ENCODE peak calls at places on chromosomes 13 and 19, in five cellular contexts. J is hepatic stellate cell, E is tibial artery, L is astrocyte of the hippocampus, Y is amygdala. I is an unnamed sample.

GRCh38 chr19:29598496-29598895 is 7.6 kb upstream of the POP4 start:
- DNase-seq in J (no peak), E (peak), L (no peak), Y (no peak), I (no peak)

GRCh38 chr13:76758257-76758656 is 127.9 kb downstream of the KCTD12 start:
- DNase-seq in J (no peak), E (no peak), L (no peak), Y (no peak), I (no peak)

GRCh38 chr13:26837102-26837501 is 76.5 kb upstream of the GPR12 start:
- DNase-seq in J (no peak), E (no peak), L (no peak), Y (no peak), I (no peak)

GRCh38 chr19:2815191-2815614 is 4.5 kb upstream of the ZNF554 start:
- DNase-seq in J (no peak), E (no peak), L (no peak), Y (no peak), I (no peak)

GRCh38 chr19:51316688-51317087 is 5.2 kb downstream of the IGLON5 start:
- DNase-seq in J (no peak), E (no peak), L (no peak), Y (no peak), I (no peak)

GRCh38 chr19:29687244-29687896 is 22.1 kb downstream of the PLEKHF1 start:
- DNase-seq in J (peak), E (peak), L (peak), Y (no peak), I (peak)

GRCh38 chr13:46593403-46593802 is 40.4 kb downstream of the LRCH1 start:
- DNase-seq in J (no peak), E (no peak), L (no peak), Y (no peak), I (no peak)

GRCh38 chr19:14089662-14090508 is 666 bp downstream of the SAMD1 start:
- DNase-seq in J (peak), E (peak), L (peak), Y (no peak), I (peak)

GRCh38 chr13:90591260-90591926 is 756.1 kb upstream of the MIR17HG start:
- DNase-seq in J (no peak), E (no peak), L (no peak), Y (no peak), I (no peak)

GRCh38 chr19:37719111-37719926 is at the start of gene ZNF607:
- DNase-seq in J (peak), E (peak), L (peak), Y (peak), I (peak)

GRCh38 chr13:76019421-76020044 is 383.4 kb downstream of the LMO7 start:
- DNase-seq in J (no peak), E (no peak), L (peak), Y (peak), I (peak)

GRCh38 chr19:33462112-33462726 is 59.4 kb downstream of the PEPD start:
- DNase-seq in J (no peak), E (peak), L (no peak), Y (no peak), I (no peak)